ENCODE peak calls at places on chromosome 1, in four cellular contexts. One of them, this sample, is unnamed.
A peak's percentile ranks its signal among the peaks of the same experiment; 100 is the strongest.

GRCh38 chr1:201404016-201404598 is 5.0 kb upstream of the LAD1 start:
- DNase-seq in stomach: no peak
- DNase-seq in heart left ventricle: no peak
- DNase-seq in prostate gland: no peak
- DNase-seq in this sample: no peak

GRCh38 chr1:85325920-85326319 is 49.5 kb upstream of the BCL10 start:
- DNase-seq in stomach: no peak
- DNase-seq in heart left ventricle: no peak
- DNase-seq in prostate gland: no peak
- DNase-seq in this sample: no peak

GRCh38 chr1:224168859-224169380 is 14.1 kb upstream of the DEGS1 start:
- DNase-seq in stomach: no peak
- DNase-seq in heart left ventricle: no peak
- DNase-seq in prostate gland: no peak
- DNase-seq in this sample: no peak

GRCh38 chr1:7561936-7562728 is 209.0 kb upstream of the VAMP3 start:
- DNase-seq in stomach: no peak
- DNase-seq in heart left ventricle: peak; percentile 33
- DNase-seq in prostate gland: no peak
- DNase-seq in this sample: no peak

GRCh38 chr1:97904528-97904927 is 16.3 kb downstream of the DPYD start:
- DNase-seq in stomach: no peak
- DNase-seq in heart left ventricle: no peak
- DNase-seq in prostate gland: no peak
- DNase-seq in this sample: no peak

GRCh38 chr1:94362466-94363058 is 55.6 kb upstream of the ABCD3 start:
- DNase-seq in stomach: no peak
- DNase-seq in heart left ventricle: no peak
- DNase-seq in prostate gland: no peak
- DNase-seq in this sample: no peak

GRCh38 chr1:93516164-93516563 is 68.2 kb downstream of the FNBP1L start:
- DNase-seq in stomach: no peak
- DNase-seq in heart left ventricle: no peak
- DNase-seq in prostate gland: no peak
- DNase-seq in this sample: no peak

GRCh38 chr1:214516434-214517326 is 34.7 kb downstream of the PTPN14 start:
- DNase-seq in stomach: peak; percentile 33
- DNase-seq in heart left ventricle: no peak
- DNase-seq in prostate gland: no peak
- DNase-seq in this sample: no peak

GRCh38 chr1:200302893-200303250 is 107.0 kb downstream of the ZNF281 start:
- DNase-seq in stomach: peak; percentile 37
- DNase-seq in heart left ventricle: no peak
- DNase-seq in prostate gland: no peak
- DNase-seq in this sample: peak; percentile 26

GRCh38 chr1:226989081-226989747 is 49.1 kb downstream of the COQ8A start:
- DNase-seq in stomach: no peak
- DNase-seq in heart left ventricle: no peak
- DNase-seq in prostate gland: no peak
- DNase-seq in this sample: no peak

GRCh38 chr1:46606255-46606965 is 2.3 kb upstream of the MKNK1 start:
- DNase-seq in stomach: no peak
- DNase-seq in heart left ventricle: no peak
- DNase-seq in prostate gland: no peak
- DNase-seq in this sample: no peak

GRCh38 chr1:66981679-66982078 is 56.9 kb downstream of the MIER1 start:
- DNase-seq in stomach: no peak
- DNase-seq in heart left ventricle: no peak
- DNase-seq in prostate gland: no peak
- DNase-seq in this sample: peak; percentile 23

GRCh38 chr1:25616080-25616931 is at the start of gene MAN1C1:
- DNase-seq in stomach: peak; percentile 88
- DNase-seq in heart left ventricle: peak; percentile 95
- DNase-seq in prostate gland: peak; percentile 78
- DNase-seq in this sample: peak; percentile 93

GRCh38 chr1:180981596-180982387 is 40.9 kb downstream of the STX6 start:
- DNase-seq in stomach: no peak
- DNase-seq in heart left ventricle: no peak
- DNase-seq in prostate gland: no peak
- DNase-seq in this sample: peak; percentile 69

GRCh38 chr1:155000475-155000724 is 2.2 kb upstream of the ZBTB7B start:
- DNase-seq in stomach: peak; percentile 64
- DNase-seq in heart left ventricle: no peak
- DNase-seq in prostate gland: peak; percentile 57
- DNase-seq in this sample: no peak

GRCh38 chr1:109910963-109911798 is 532 bp downstream of the CSF1 start:
- DNase-seq in stomach: no peak
- DNase-seq in heart left ventricle: no peak
- DNase-seq in prostate gland: no peak
- DNase-seq in this sample: peak; percentile 29

GRCh38 chr1:169122976-169123375 is 16.5 kb downstream of the ATP1B1 start:
- DNase-seq in stomach: no peak
- DNase-seq in heart left ventricle: no peak
- DNase-seq in prostate gland: no peak
- DNase-seq in this sample: no peak

GRCh38 chr1:199978408-199978940 is 49.0 kb upstream of the NR5A2 start:
- DNase-seq in stomach: no peak
- DNase-seq in heart left ventricle: no peak
- DNase-seq in prostate gland: no peak
- DNase-seq in this sample: no peak

GRCh38 chr1:85274969-85275453 is 1.4 kb downstream of the BCL10 start:
- DNase-seq in stomach: no peak
- DNase-seq in heart left ventricle: no peak
- DNase-seq in prostate gland: no peak
- DNase-seq in this sample: no peak

DNA sequence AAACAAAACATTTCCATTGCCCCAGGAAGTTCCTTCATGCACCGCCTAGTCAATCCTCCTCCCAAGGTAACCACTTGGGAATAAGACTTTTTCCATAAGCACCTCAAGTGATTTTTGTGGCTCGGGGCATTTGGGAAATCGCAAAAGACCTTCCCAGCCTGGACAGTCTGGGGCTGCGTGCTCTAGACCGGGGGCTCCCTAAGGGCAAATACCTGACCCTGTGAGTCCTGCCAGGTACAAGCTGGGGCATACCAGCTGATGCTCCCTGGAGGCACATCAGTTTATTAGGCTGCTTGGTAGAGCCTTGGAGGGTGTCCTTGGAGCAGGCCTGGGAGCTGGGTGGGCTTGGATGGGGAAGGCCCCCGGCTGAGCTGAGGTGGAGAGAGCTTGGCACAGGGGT is 34.4 kb downstream of the ALPL start:
- DNase-seq in stomach: no peak
- DNase-seq in heart left ventricle: peak; percentile 4
- DNase-seq in prostate gland: no peak
- DNase-seq in this sample: no peak
- H3K36me3 ChIP-seq in stomach: no peaks in the 10 kb centered on the region
- H3K36me3 ChIP-seq in heart left ventricle: no peaks in the 10 kb centered on the region
- H3K36me3 ChIP-seq in prostate gland: no peaks in the 10 kb centered on the region
- H3K36me3 ChIP-seq in this sample: no peaks in the 10 kb centered on the region

GRCh38 chr1:117630423-117630998 is 24.7 kb downstream of the TENT5C start:
- DNase-seq in stomach: no peak
- DNase-seq in heart left ventricle: peak; percentile 79
- DNase-seq in prostate gland: no peak
- DNase-seq in this sample: peak; percentile 31

GRCh38 chr1:117631761-117632160 is 25.9 kb downstream of the TENT5C start:
- DNase-seq in stomach: no peak
- DNase-seq in heart left ventricle: no peak
- DNase-seq in prostate gland: no peak
- DNase-seq in this sample: no peak

GRCh38 chr1:117629625-117630422 is 24.0 kb downstream of the TENT5C start:
- DNase-seq in stomach: no peak
- DNase-seq in heart left ventricle: no peak
- DNase-seq in prostate gland: no peak
- DNase-seq in this sample: no peak

GRCh38 chr1:117632269-117633067 is 26.6 kb downstream of the TENT5C start:
- DNase-seq in stomach: peak; percentile 82
- DNase-seq in heart left ventricle: no peak
- DNase-seq in prostate gland: no peak
- DNase-seq in this sample: peak; percentile 48

GRCh38 chr1:117631361-117631760 is 25.5 kb downstream of the TENT5C start:
- DNase-seq in stomach: no peak
- DNase-seq in heart left ventricle: no peak
- DNase-seq in prostate gland: no peak
- DNase-seq in this sample: no peak
- H3K4me1 ChIP-seq in stomach: peaks cover 68% of the 10 kb centered on the region
- H3K4me1 ChIP-seq in heart left ventricle: peaks cover 2% of the 10 kb centered on the region
- H3K4me1 ChIP-seq in prostate gland: no peaks in the 10 kb centered on the region
- H3K4me1 ChIP-seq in this sample: peaks cover 57% of the 10 kb centered on the region

GRCh38 chr1:61839702-61840101 is 97.4 kb downstream of the PATJ start:
- DNase-seq in stomach: no peak
- DNase-seq in heart left ventricle: no peak
- DNase-seq in prostate gland: no peak
- DNase-seq in this sample: no peak
- TF ChIP-seq POLR2A in stomach: no peak
- TF ChIP-seq POLR2A in heart left ventricle: no peak
- TF ChIP-seq POLR2A in prostate gland: no peak
- TF ChIP-seq POLR2A in this sample: no peak

DNA sequence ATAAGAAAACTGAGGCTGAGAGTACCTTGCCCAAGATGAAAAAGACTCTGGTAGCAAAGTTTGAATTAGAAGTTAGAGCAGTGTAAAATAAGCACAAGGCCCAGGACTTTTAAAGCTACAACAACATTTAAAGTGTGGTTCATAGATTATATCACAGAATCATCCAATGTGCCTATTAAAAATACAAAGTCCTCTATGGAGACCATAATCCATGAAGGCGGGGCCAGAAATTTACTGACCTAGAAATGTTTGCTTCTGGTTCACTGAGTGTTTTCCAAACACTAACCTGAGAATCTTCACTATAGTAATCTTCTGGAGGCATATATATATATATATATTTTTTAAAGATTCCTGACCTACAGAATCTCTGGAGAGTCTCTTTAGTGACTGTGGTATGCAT is 12.3 kb downstream of the DEPDC1 start:
- DNase-seq in stomach: no peak
- DNase-seq in heart left ventricle: no peak
- DNase-seq in prostate gland: no peak
- DNase-seq in this sample: no peak
- H3K36me3 ChIP-seq in stomach: no peaks in the 10 kb centered on the region
- H3K36me3 ChIP-seq in heart left ventricle: no peaks in the 10 kb centered on the region
- H3K36me3 ChIP-seq in prostate gland: no peaks in the 10 kb centered on the region
- H3K36me3 ChIP-seq in this sample: no peaks in the 10 kb centered on the region

GRCh38 chr1:206969090-206969489 is 1.2 kb downstream of the FCAMR start:
- DNase-seq in stomach: peak; percentile 61
- DNase-seq in heart left ventricle: no peak
- DNase-seq in prostate gland: no peak
- DNase-seq in this sample: no peak
- H3K4me1 ChIP-seq in stomach: peaks cover 11% of the 10 kb centered on the region
- H3K4me1 ChIP-seq in heart left ventricle: no peaks in the 10 kb centered on the region
- H3K4me1 ChIP-seq in prostate gland: no peaks in the 10 kb centered on the region
- H3K4me1 ChIP-seq in this sample: peaks cover 6% of the 10 kb centered on the region

GRCh38 chr1:205332015-205332791 is 10.7 kb upstream of the NUAK2 start:
- DNase-seq in stomach: no peak
- DNase-seq in heart left ventricle: no peak
- DNase-seq in prostate gland: no peak
- DNase-seq in this sample: no peak
- TF ChIP-seq POLR2A in stomach: no peak
- TF ChIP-seq POLR2A in heart left ventricle: no peak
- TF ChIP-seq POLR2A in prostate gland: no peak
- TF ChIP-seq POLR2A in this sample: no peak

GRCh38 chr1:100891380-100891779 is 3.3 kb downstream of the EXTL2 start:
- DNase-seq in stomach: no peak
- DNase-seq in heart left ventricle: no peak
- DNase-seq in prostate gland: no peak
- DNase-seq in this sample: no peak

GRCh38 chr1:100895540-100896480 is at the start of gene SLC30A7:
- DNase-seq in stomach: peak; percentile 98
- DNase-seq in heart left ventricle: peak; percentile 98
- DNase-seq in prostate gland: peak; percentile 94
- DNase-seq in this sample: peak; percentile 97

GRCh38 chr1:100894622-100895539 is at the start of gene EXTL2:
- DNase-seq in stomach: peak; percentile 90
- DNase-seq in heart left ventricle: peak; percentile 88
- DNase-seq in prostate gland: peak; percentile 89
- DNase-seq in this sample: peak; percentile 96

GRCh38 chr1:100893718-100894117 is 924 bp downstream of the EXTL2 start:
- DNase-seq in stomach: no peak
- DNase-seq in heart left ventricle: no peak
- DNase-seq in prostate gland: no peak
- DNase-seq in this sample: no peak

GRCh38 chr1:100892554-100892953 is 2.1 kb downstream of the EXTL2 start:
- DNase-seq in stomach: no peak
- DNase-seq in heart left ventricle: no peak
- DNase-seq in prostate gland: no peak
- DNase-seq in this sample: no peak
- H3K36me3 ChIP-seq in stomach: no peaks in the 10 kb centered on the region
- H3K36me3 ChIP-seq in heart left ventricle: no peaks in the 10 kb centered on the region
- H3K36me3 ChIP-seq in prostate gland: no peaks in the 10 kb centered on the region
- H3K36me3 ChIP-seq in this sample: no peaks in the 10 kb centered on the region

This sample was measured in thyroid gland.